ENCODE peak calls at places on chromosome 19, in ten cellular contexts. One of them, this sample, is unnamed.

GRCh38 chr19:30799854-30800755 is 427.9 kb downstream of the ZNF536 start:
- DNase-seq in neuronal stem cell: peak; percentile 50
- DNase-seq in transverse colon: peak; percentile 39
- DNase-seq in heart left ventricle: peak; percentile 54
- DNase-seq in uterus: no peak
- DNase-seq in PC-9: no peak
- DNase-seq in upper lobe of right lung: peak; percentile 74
- DNase-seq in tibial artery: no peak
- DNase-seq in SK-N-SH: no peak
- DNase-seq in adrenal gland: peak; percentile 31
- DNase-seq in this sample: no peak

GRCh38 chr19:29666634-29667389 is 1.6 kb downstream of the PLEKHF1 start:
- DNase-seq in neuronal stem cell: peak; percentile 29
- DNase-seq in transverse colon: peak; percentile 55
- DNase-seq in heart left ventricle: peak; percentile 81
- DNase-seq in uterus: peak; percentile 87
- DNase-seq in PC-9: no peak
- DNase-seq in upper lobe of right lung: peak; percentile 69
- DNase-seq in tibial artery: peak; percentile 87
- DNase-seq in SK-N-SH: no peak
- DNase-seq in adrenal gland: peak; percentile 82
- DNase-seq in this sample: peak; percentile 57

GRCh38 chr19:29290853-29291252 is 77.9 kb upstream of the UQCRFS1 start:
- DNase-seq in neuronal stem cell: no peak
- DNase-seq in transverse colon: no peak
- DNase-seq in heart left ventricle: no peak
- DNase-seq in uterus: no peak
- DNase-seq in PC-9: no peak
- DNase-seq in upper lobe of right lung: peak; percentile 26
- DNase-seq in tibial artery: peak; percentile 6
- DNase-seq in SK-N-SH: no peak
- DNase-seq in adrenal gland: no peak
- DNase-seq in this sample: no peak

GRCh38 chr19:11382898-11383705 is 1.0 kb downstream of the EPOR start:
- DNase-seq in neuronal stem cell: no peak
- DNase-seq in transverse colon: peak; percentile 64
- DNase-seq in heart left ventricle: peak; percentile 70
- DNase-seq in uterus: no peak
- DNase-seq in PC-9: no peak
- DNase-seq in upper lobe of right lung: peak; percentile 85
- DNase-seq in tibial artery: peak; percentile 73
- DNase-seq in SK-N-SH: peak; percentile 74
- DNase-seq in adrenal gland: peak; percentile 63
- DNase-seq in this sample: no peak

GRCh38 chr19:55440411-55441105 is 2.5 kb downstream of the SHISA7 start:
- DNase-seq in neuronal stem cell: no peak
- DNase-seq in transverse colon: no peak
- DNase-seq in heart left ventricle: no peak
- DNase-seq in uterus: no peak
- DNase-seq in PC-9: no peak
- DNase-seq in upper lobe of right lung: no peak
- DNase-seq in tibial artery: no peak
- DNase-seq in SK-N-SH: peak; percentile 94
- DNase-seq in adrenal gland: no peak
- DNase-seq in this sample: no peak

GRCh38 chr19:57802269-57802668 is 12.4 kb downstream of the ZNF552 start:
- DNase-seq in neuronal stem cell: no peak
- DNase-seq in transverse colon: no peak
- DNase-seq in heart left ventricle: no peak
- DNase-seq in uterus: no peak
- DNase-seq in PC-9: no peak
- DNase-seq in upper lobe of right lung: no peak
- DNase-seq in tibial artery: no peak
- DNase-seq in SK-N-SH: no peak
- DNase-seq in adrenal gland: no peak
- DNase-seq in this sample: no peak

GRCh38 chr19:9406798-9407352 is 28.5 kb downstream of the ZNF266 start:
- DNase-seq in neuronal stem cell: no peak
- DNase-seq in transverse colon: peak; percentile 26
- DNase-seq in heart left ventricle: peak; percentile 93
- DNase-seq in uterus: peak; percentile 59
- DNase-seq in PC-9: peak; percentile 56
- DNase-seq in upper lobe of right lung: peak; percentile 74
- DNase-seq in tibial artery: peak; percentile 78
- DNase-seq in SK-N-SH: peak; percentile 84
- DNase-seq in adrenal gland: peak; percentile 72
- DNase-seq in this sample: no peak

GRCh38 chr19:55702131-55702627 is 27.2 kb downstream of the EPN1 start:
- DNase-seq in neuronal stem cell: no peak
- DNase-seq in transverse colon: no peak
- DNase-seq in heart left ventricle: no peak
- DNase-seq in uterus: no peak
- DNase-seq in PC-9: no peak
- DNase-seq in upper lobe of right lung: peak; percentile 38
- DNase-seq in tibial artery: peak; percentile 29
- DNase-seq in SK-N-SH: peak; percentile 6
- DNase-seq in adrenal gland: no peak
- DNase-seq in this sample: no peak

GRCh38 chr19:15181394-15181793 is 19.4 kb downstream of the NOTCH3 start:
- DNase-seq in neuronal stem cell: no peak
- DNase-seq in transverse colon: no peak
- DNase-seq in heart left ventricle: no peak
- DNase-seq in uterus: no peak
- DNase-seq in PC-9: no peak
- DNase-seq in upper lobe of right lung: no peak
- DNase-seq in tibial artery: no peak
- DNase-seq in SK-N-SH: no peak
- DNase-seq in adrenal gland: no peak
- DNase-seq in this sample: no peak

GRCh38 chr19:15441317-15441716 is 8.4 kb downstream of the WIZ start:
- DNase-seq in neuronal stem cell: no peak
- DNase-seq in transverse colon: no peak
- DNase-seq in heart left ventricle: no peak
- DNase-seq in uterus: no peak
- DNase-seq in PC-9: peak; percentile 31
- DNase-seq in upper lobe of right lung: no peak
- DNase-seq in tibial artery: no peak
- DNase-seq in SK-N-SH: no peak
- DNase-seq in adrenal gland: no peak
- DNase-seq in this sample: no peak

GRCh38 chr19:1744822-1745563 is 8.3 kb upstream of the ONECUT3 start:
- DNase-seq in neuronal stem cell: no peak
- DNase-seq in transverse colon: no peak
- DNase-seq in heart left ventricle: no peak
- DNase-seq in uterus: no peak
- DNase-seq in PC-9: no peak
- DNase-seq in upper lobe of right lung: no peak
- DNase-seq in tibial artery: no peak
- DNase-seq in SK-N-SH: no peak
- DNase-seq in adrenal gland: no peak
- DNase-seq in this sample: no peak

GRCh38 chr19:55877211-55877610 is 40.9 kb downstream of the NLRP4 start:
- DNase-seq in neuronal stem cell: no peak
- DNase-seq in transverse colon: no peak
- DNase-seq in heart left ventricle: no peak
- DNase-seq in uterus: no peak
- DNase-seq in PC-9: no peak
- DNase-seq in upper lobe of right lung: peak; percentile 33
- DNase-seq in tibial artery: no peak
- DNase-seq in SK-N-SH: no peak
- DNase-seq in adrenal gland: no peak
- DNase-seq in this sample: peak; percentile 24

GRCh38 chr19:4054471-4055208 is 12.1 kb downstream of the ZBTB7A start:
- DNase-seq in neuronal stem cell: no peak
- DNase-seq in transverse colon: no peak
- DNase-seq in heart left ventricle: no peak
- DNase-seq in uterus: no peak
- DNase-seq in PC-9: no peak
- DNase-seq in upper lobe of right lung: no peak
- DNase-seq in tibial artery: no peak
- DNase-seq in SK-N-SH: no peak
- DNase-seq in adrenal gland: no peak
- DNase-seq in this sample: no peak
- H3K27ac ChIP-seq in neuronal stem cell: no peak overlapping the region
- H3K27ac ChIP-seq in transverse colon: peak overlapping the region; percentile 85
- H3K27ac ChIP-seq in heart left ventricle: no peak overlapping the region
- H3K27ac ChIP-seq in uterus: no peak overlapping the region
- H3K27ac ChIP-seq in PC-9: no peak overlapping the region
- H3K27ac ChIP-seq in upper lobe of right lung: no peak overlapping the region
- H3K27ac ChIP-seq in tibial artery: no peak overlapping the region
- H3K27ac ChIP-seq in SK-N-SH: no peak overlapping the region
- H3K27ac ChIP-seq in adrenal gland: no peak overlapping the region
- H3K27ac ChIP-seq in this sample: no peak overlapping the region

GRCh38 chr19:53466726-53467125 is 807 bp upstream of the ZNF813 start:
- DNase-seq in neuronal stem cell: no peak
- DNase-seq in transverse colon: no peak
- DNase-seq in heart left ventricle: no peak
- DNase-seq in uterus: no peak
- DNase-seq in PC-9: no peak
- DNase-seq in upper lobe of right lung: no peak
- DNase-seq in tibial artery: no peak
- DNase-seq in SK-N-SH: peak; percentile 15
- DNase-seq in adrenal gland: no peak
- DNase-seq in this sample: no peak

GRCh38 chr19:53467503-53468262 is at the start of gene ZNF813:
- DNase-seq in neuronal stem cell: peak; percentile 94
- DNase-seq in transverse colon: peak; percentile 98
- DNase-seq in heart left ventricle: peak; percentile 97
- DNase-seq in uterus: peak; percentile 94
- DNase-seq in PC-9: peak; percentile 65
- DNase-seq in upper lobe of right lung: peak; percentile 98
- DNase-seq in tibial artery: peak; percentile 97
- DNase-seq in SK-N-SH: peak; percentile 95
- DNase-seq in adrenal gland: peak; percentile 91
- DNase-seq in this sample: peak; percentile 59

GRCh38 chr19:53467138-53467502 is 413 bp upstream of the ZNF813 start:
- DNase-seq in neuronal stem cell: no peak
- DNase-seq in transverse colon: peak; percentile 14
- DNase-seq in heart left ventricle: peak; percentile 35
- DNase-seq in uterus: no peak
- DNase-seq in PC-9: no peak
- DNase-seq in upper lobe of right lung: no peak
- DNase-seq in tibial artery: peak; percentile 68
- DNase-seq in SK-N-SH: peak; percentile 68
- DNase-seq in adrenal gland: peak; percentile 16
- DNase-seq in this sample: no peak

DNA sequence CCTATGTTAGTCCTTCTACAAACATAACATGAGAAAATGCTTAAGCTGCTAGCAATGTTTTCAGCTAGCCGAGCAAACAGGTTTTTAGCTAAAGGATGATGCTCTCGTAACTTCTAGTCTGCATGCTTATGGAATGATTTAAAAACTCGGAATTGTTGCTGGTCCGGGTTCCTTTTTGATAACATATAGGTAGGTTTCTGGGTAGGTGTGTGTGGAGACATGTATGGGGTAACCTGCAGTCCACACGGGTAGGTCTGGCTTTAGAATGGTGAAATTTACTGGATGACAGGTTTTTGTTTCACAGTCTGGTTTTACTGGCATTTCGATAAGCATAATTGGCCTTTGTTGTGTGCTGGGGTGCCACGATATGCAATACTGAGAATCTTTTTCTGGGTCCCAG is 4.4 kb downstream of the ZNF813 start:
- DNase-seq in neuronal stem cell: no peak
- DNase-seq in transverse colon: no peak
- DNase-seq in heart left ventricle: no peak
- DNase-seq in uterus: no peak
- DNase-seq in PC-9: no peak
- DNase-seq in upper lobe of right lung: no peak
- DNase-seq in tibial artery: no peak
- DNase-seq in SK-N-SH: no peak
- DNase-seq in adrenal gland: no peak
- DNase-seq in this sample: no peak
- H3K36me3 ChIP-seq in neuronal stem cell: peaks cover 2% of the 10 kb centered on the region
- H3K36me3 ChIP-seq in transverse colon: peaks cover 10% of the 10 kb centered on the region
- H3K36me3 ChIP-seq in heart left ventricle: peaks cover 2% of the 10 kb centered on the region
- H3K36me3 ChIP-seq in uterus: no peaks in the 10 kb centered on the region
- H3K36me3 ChIP-seq in PC-9: peaks cover 7% of the 10 kb centered on the region
- H3K36me3 ChIP-seq in upper lobe of right lung: no peaks in the 10 kb centered on the region
- H3K36me3 ChIP-seq in tibial artery: peaks cover 29% of the 10 kb centered on the region
- H3K36me3 ChIP-seq in SK-N-SH: no peaks in the 10 kb centered on the region
- H3K36me3 ChIP-seq in adrenal gland: no peaks in the 10 kb centered on the region
- H3K36me3 ChIP-seq in this sample: peaks cover 2% of the 10 kb centered on the region

DNA sequence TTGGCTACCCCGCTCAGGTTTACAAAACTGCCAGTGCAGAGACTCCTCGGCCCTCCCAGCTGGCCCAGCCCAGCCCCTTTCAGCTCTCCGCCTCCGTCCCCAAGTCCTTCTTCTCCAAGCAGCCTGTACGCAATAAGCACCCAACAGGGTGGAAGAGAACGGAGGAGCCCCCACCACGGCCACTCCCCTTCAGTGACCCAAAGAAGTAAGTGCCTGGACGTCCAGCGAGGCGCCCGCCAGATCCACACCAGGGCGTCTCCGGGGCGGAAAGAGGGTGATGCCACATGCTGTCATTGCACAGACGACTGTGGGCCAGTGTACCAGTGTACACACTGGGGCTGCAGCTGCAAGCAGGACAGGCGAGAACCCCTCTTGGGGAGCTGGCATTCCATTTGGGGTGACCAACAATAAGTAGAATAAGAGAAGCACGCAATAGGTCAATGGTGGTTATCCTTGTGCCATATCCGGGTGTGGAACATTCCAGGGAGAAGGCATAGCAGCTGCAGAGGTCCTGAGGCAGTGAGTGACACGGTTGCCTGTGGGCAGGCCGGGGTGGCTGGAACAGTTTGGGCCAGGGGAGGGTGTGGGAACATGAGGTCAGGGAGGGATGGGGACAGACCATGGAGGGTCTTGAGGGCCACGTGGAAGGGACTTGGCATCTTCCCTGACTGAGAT is 41.3 kb downstream of the DPF1 start:
- DNase-seq in neuronal stem cell: no peak
- DNase-seq in transverse colon: no peak
- DNase-seq in heart left ventricle: no peak
- DNase-seq in uterus: no peak
- DNase-seq in PC-9: no peak
- DNase-seq in upper lobe of right lung: no peak
- DNase-seq in tibial artery: no peak
- DNase-seq in SK-N-SH: no peak
- DNase-seq in adrenal gland: no peak
- DNase-seq in this sample: no peak
- H3K27ac ChIP-seq in neuronal stem cell: no peak overlapping the region
- H3K27ac ChIP-seq in transverse colon: no peak overlapping the region
- H3K27ac ChIP-seq in heart left ventricle: no peak overlapping the region
- H3K27ac ChIP-seq in uterus: peak overlapping the region; percentile 6
- H3K27ac ChIP-seq in PC-9: no peak overlapping the region
- H3K27ac ChIP-seq in upper lobe of right lung: no peak overlapping the region
- H3K27ac ChIP-seq in tibial artery: no peak overlapping the region
- H3K27ac ChIP-seq in SK-N-SH: no peak overlapping the region
- H3K27ac ChIP-seq in adrenal gland: no peak overlapping the region
- H3K27ac ChIP-seq in this sample: no peak overlapping the region

DNA sequence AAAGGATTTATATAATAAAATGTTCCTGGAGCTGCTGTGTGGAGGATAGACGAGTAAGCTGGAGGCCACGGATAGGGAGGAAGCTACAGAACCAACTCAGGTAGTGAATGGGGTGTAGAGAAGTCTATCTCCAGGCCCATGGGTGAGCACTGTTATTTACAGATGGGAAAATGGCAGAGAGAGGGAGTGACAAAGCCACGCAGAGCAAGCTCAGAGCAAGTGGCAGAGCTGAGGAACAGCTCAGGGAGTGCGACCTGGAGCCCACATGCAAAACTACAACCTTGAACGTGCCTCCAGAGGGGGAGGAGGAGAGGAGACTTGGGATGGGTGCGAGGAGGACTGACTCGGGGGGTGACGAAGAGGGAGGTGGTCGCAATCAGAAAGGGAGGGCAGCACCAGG is 13.4 kb upstream of the RSPH6A start:
- DNase-seq in neuronal stem cell: no peak
- DNase-seq in transverse colon: no peak
- DNase-seq in heart left ventricle: no peak
- DNase-seq in uterus: no peak
- DNase-seq in PC-9: no peak
- DNase-seq in upper lobe of right lung: no peak
- DNase-seq in tibial artery: no peak
- DNase-seq in SK-N-SH: no peak
- DNase-seq in adrenal gland: no peak
- DNase-seq in this sample: no peak
- H3K36me3 ChIP-seq in neuronal stem cell: peaks cover 71% of the 10 kb centered on the region
- H3K36me3 ChIP-seq in transverse colon: peaks cover 78% of the 10 kb centered on the region
- H3K36me3 ChIP-seq in heart left ventricle: peaks cover 94% of the 10 kb centered on the region
- H3K36me3 ChIP-seq in uterus: no peaks in the 10 kb centered on the region
- H3K36me3 ChIP-seq in PC-9: peaks cover 14% of the 10 kb centered on the region
- H3K36me3 ChIP-seq in upper lobe of right lung: peaks cover 96% of the 10 kb centered on the region
- H3K36me3 ChIP-seq in tibial artery: peaks cover 100% of the 10 kb centered on the region
- H3K36me3 ChIP-seq in SK-N-SH: peaks cover 81% of the 10 kb centered on the region
- H3K36me3 ChIP-seq in adrenal gland: no peaks in the 10 kb centered on the region
- H3K36me3 ChIP-seq in this sample: peaks cover 94% of the 10 kb centered on the region

This sample was measured in SJSA1.